ENCODE peak calls at places on chromosomes 2 and 18, in six cellular contexts. H is SK-N-SH, B is cardiac fibroblast, S is activated B cell treated with CpG ODN at 0.5 μM for 24 hours, L is K562, E is heart right ventricle. C is an unnamed sample.
A peak's percentile ranks its signal among the peaks of the same experiment; 100 is the strongest.

GRCh38 chr2:27762951-27763906 is 8.3 kb upstream of the MRPL33 start:
- DNase-seq in H (no peak), B (no peak), S (no peak), L (no peak), E (no peak), C (no peak)

GRCh38 chr2:20411361-20411894 is 35.4 kb upstream of the RHOB start:
- DNase-seq in H (peak; percentile 77), B (peak; percentile 91), S (peak; percentile 54), L (peak; percentile 57), E (peak; percentile 89), C (peak; percentile 69)

GRCh38 chr2:69013837-69014796 is 1.1 kb downstream of the ANTXR1 start:
- DNase-seq in H (peak; percentile 47), B (peak; percentile 79), S (no peak), L (no peak), E (no peak), C (no peak)

GRCh38 chr2:206250041-206250897 is 24.2 kb upstream of the ZDBF2 start:
- DNase-seq in H (no peak), B (peak; percentile 20), S (no peak), L (no peak), E (no peak), C (no peak)

GRCh38 chr2:240404174-240404852 is 31.1 kb upstream of the GPC1 start:
- DNase-seq in H (no peak), B (no peak), S (peak; percentile 8), L (no peak), E (no peak), C (no peak)

GRCh38 chr2:151291224-151291623 is 1.8 kb upstream of the NMI start:
- DNase-seq in H (no peak), B (no peak), S (no peak), L (no peak), E (no peak), C (no peak)

GRCh38 chr2:194395818-194396217 is 1261.2 kb upstream of the SLC39A10 start:
- DNase-seq in H (no peak), B (no peak), S (no peak), L (no peak), E (no peak), C (no peak)

GRCh38 chr2:215137741-215138340 is 585 bp downstream of the ABCA12 start:
- DNase-seq in H (peak; percentile 19), B (peak; percentile 67), S (no peak), L (no peak), E (no peak), C (no peak)

GRCh38 chr2:46913471-46914381 is 1.9 kb downstream of the MCFD2 start:
- DNase-seq in H (peak; percentile 29), B (peak; percentile 67), S (no peak), L (peak; percentile 53), E (peak; percentile 21), C (no peak)

GRCh38 chr2:26477126-26477910 is 606 bp downstream of the OTOF start:
- DNase-seq in H (no peak), B (no peak), S (no peak), L (peak; percentile 38), E (no peak), C (no peak)

GRCh38 chr18:70288171-70288850 is 534 bp upstream of the SOCS6 start:
- DNase-seq in H (no peak), B (peak; percentile 33), S (no peak), L (no peak), E (peak; percentile 54), C (no peak)

GRCh38 chr18:13366977-13367892 is 148.7 kb downstream of the LDLRAD4 start:
- DNase-seq in H (no peak), B (no peak), S (no peak), L (no peak), E (no peak), C (no peak)

GRCh38 chr2:86225581-86225980 is 26.3 kb downstream of the MRPL35 start:
- DNase-seq in H (no peak), B (peak; percentile 11), S (peak; percentile 37), L (no peak), E (peak; percentile 84), C (no peak)

GRCh38 chr2:182372661-182373060 is 54.2 kb downstream of the PDE1A start:
- DNase-seq in H (no peak), B (peak; percentile 91), S (no peak), L (no peak), E (peak; percentile 39), C (no peak)

GRCh38 chr2:192657364-192657763 is 462.6 kb upstream of the TMEFF2 start:
- DNase-seq in H (no peak), B (no peak), S (no peak), L (no peak), E (no peak), C (no peak)

GRCh38 chr18:60506682-60507081 is 134.1 kb upstream of the MC4R start:
- DNase-seq in H (peak; percentile 36), B (peak; percentile 2), S (no peak), L (no peak), E (no peak), C (no peak)

GRCh38 chr2:62787381-62787780 is 81.9 kb downstream of the EHBP1 start:
- DNase-seq in H (peak; percentile 31), B (peak; percentile 73), S (no peak), L (no peak), E (no peak), C (no peak)

GRCh38 chr2:67896131-67896865 is 166.5 kb downstream of the C1D start:
- DNase-seq in H (no peak), B (no peak), S (no peak), L (no peak), E (no peak), C (no peak)

GRCh38 chr2:229752970-229753729 is 38.8 kb upstream of the DNER start:
- DNase-seq in H (peak; percentile 16), B (no peak), S (no peak), L (no peak), E (no peak), C (no peak)

GRCh38 chr2:166518634-166519390 is 24.8 kb upstream of the SCN7A start:
- DNase-seq in H (no peak), B (no peak), S (no peak), L (no peak), E (no peak), C (no peak)

GRCh38 chr2:119702918-119703401 is 24.0 kb downstream of the TMEM177 start:
- DNase-seq in H (peak; percentile 88), B (peak; percentile 69), S (peak; percentile 52), L (peak; percentile 84), E (peak; percentile 63), C (peak; percentile 58)

GRCh38 chr18:23972416-23972815 is 42.1 kb upstream of the TTC39C start:
- DNase-seq in H (no peak), B (no peak), S (no peak), L (no peak), E (no peak), C (no peak)

GRCh38 chr2:28601612-28602011 is 105.8 kb downstream of the PLB1 start:
- DNase-seq in H (no peak), B (no peak), S (no peak), L (no peak), E (no peak), C (no peak)

GRCh38 chr2:120205901-120206581 is 17.2 kb downstream of the TMEM185B start:
- DNase-seq in H (peak; percentile 55), B (no peak), S (no peak), L (peak; percentile 62), E (no peak), C (no peak)

GRCh38 chr2:84849271-84849952 is 31.5 kb downstream of the TRABD2A start:
- DNase-seq in H (no peak), B (no peak), S (no peak), L (no peak), E (no peak), C (no peak)

GRCh38 chr2:241179894-241180293 is 8.6 kb upstream of the ANO7 start:
- DNase-seq in H (no peak), B (peak; percentile 31), S (no peak), L (no peak), E (no peak), C (no peak)

GRCh38 chr2:189147361-189147760 is 32.2 kb downstream of the COL5A2 start:
- DNase-seq in H (no peak), B (no peak), S (no peak), L (no peak), E (no peak), C (no peak)

GRCh38 chr2:189143930-189144329 is 35.6 kb downstream of the COL5A2 start:
- DNase-seq in H (no peak), B (peak; percentile 81), S (no peak), L (no peak), E (no peak), C (no peak)

GRCh38 chr2:189146553-189146952 is 33.0 kb downstream of the COL5A2 start:
- DNase-seq in H (no peak), B (no peak), S (no peak), L (no peak), E (no peak), C (no peak)

GRCh38 chr2:189144700-189145211 is 34.8 kb downstream of the COL5A2 start:
- DNase-seq in H (no peak), B (peak; percentile 86), S (no peak), L (no peak), E (no peak), C (no peak)

GRCh38 chr2:189142893-189143759 is 36.4 kb downstream of the COL5A2 start:
- DNase-seq in H (no peak), B (peak; percentile 32), S (no peak), L (peak; percentile 24), E (no peak), C (no peak)
- TF ChIP-seq CTCF in H (peak; percentile 70), B (peak; percentile 68), S (no peak), L (peak; percentile 99), E (peak; percentile 60), C (no peak)

DNA sequence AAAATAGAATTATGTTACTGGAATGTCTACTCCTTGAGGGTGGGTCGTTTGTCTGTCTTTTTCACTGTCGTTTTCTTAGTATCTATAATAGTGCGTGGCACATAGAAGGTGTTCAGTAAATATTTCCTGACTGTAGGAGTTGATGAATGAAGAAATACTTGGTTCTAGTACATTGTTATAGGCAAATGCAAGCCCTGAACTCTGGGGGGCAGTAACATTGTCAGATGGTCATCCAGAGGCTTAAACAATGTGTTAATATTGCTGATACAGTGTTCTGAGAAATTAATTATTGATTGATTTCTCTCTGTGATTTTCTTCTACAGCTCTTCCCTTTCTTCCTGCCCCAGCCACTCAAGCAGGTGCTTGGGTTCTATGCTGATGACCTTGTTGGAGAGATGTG is 24.4 kb upstream of the THOC1 start:
- DNase-seq in H (no peak), B (no peak), S (no peak), L (no peak), E (no peak), C (no peak)
- TF ChIP-seq CTCF in H (peak; percentile 36), B (peak; percentile 22), S (no peak), L (peak; percentile 48), E (no peak), C (no peak)

DNA sequence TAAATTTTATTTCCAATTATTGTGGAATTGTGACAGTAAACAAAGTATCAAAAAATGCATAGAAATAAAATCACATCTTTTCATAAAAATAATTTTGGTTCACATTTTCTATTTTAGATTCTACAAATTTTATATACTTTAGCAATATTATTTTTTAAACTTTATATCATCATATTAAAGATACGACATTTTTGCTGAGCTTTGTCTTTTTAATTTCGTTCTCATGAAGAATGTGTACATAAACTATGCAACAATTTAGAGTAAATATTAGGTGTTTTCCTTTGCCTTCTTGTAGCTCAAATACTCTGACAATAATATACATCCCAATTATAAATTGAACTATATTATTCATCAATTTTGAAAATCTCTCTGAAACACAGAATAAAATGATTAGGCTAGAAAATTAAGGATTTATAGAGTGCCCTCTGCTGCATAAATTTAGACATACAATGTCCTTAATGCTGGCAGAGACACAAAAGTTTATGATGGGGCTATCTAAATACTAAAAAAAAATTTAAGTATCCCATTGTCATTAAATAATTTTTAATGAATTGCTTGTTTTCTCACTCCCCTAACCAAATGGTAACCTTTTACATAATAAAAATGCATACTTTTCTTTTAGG is 45.7 kb downstream of the CCDC102B start:
- DNase-seq in H (no peak), B (peak; percentile 25), S (no peak), L (no peak), E (no peak), C (no peak)
- TF ChIP-seq CTCF in H (peak; percentile 55), B (peak; percentile 31), S (no peak), L (no peak), E (peak; percentile 29), C (no peak)

GRCh38 chr18:49250819-49251388 is 209.5 kb downstream of the DYM start:
- DNase-seq in H (peak; percentile 26), B (peak; percentile 62), S (no peak), L (no peak), E (no peak), C (no peak)
- TF ChIP-seq CTCF in H (peak; percentile 65), B (peak; percentile 72), S (no peak), L (peak; percentile 54), E (peak; percentile 63), C (no peak)

C was measured in natural killer cell.